ENCODE peak calls at places on chromosomes 7 and 10, in nine cellular contexts. One of them, this sample, is unnamed.

GRCh38 chr10:77636286-77636966 is 1.2 kb downstream of the KCNMA1 start:
- DNase-seq in AG04450: no peak
- DNase-seq in stimulated activated CD4-positive, alpha-beta T cell treated with anti-CD3 and anti-CD28 coated beads, Interleukin-15, amount 100 ng/mL, for 24 hours: no peak
- DNase-seq in DMS153: no peak
- DNase-seq in C1 segment of cervical spinal cord: no peak
- DNase-seq in dorsolateral prefrontal cortex: no peak
- DNase-seq in H9: peak
- DNase-seq in breast epithelium: no peak
- DNase-seq in activated T-helper 1 cell treated with anti-CD3 and anti-CD28 coated beads, Interleukin-2, amount 50 U/mL, for 16 hours: no peak
- DNase-seq in this sample: no peak

GRCh38 chr10:59879363-59879935 is 26.9 kb downstream of the CCDC6 start:
- DNase-seq in AG04450: no peak
- DNase-seq in stimulated activated CD4-positive, alpha-beta T cell treated with anti-CD3 and anti-CD28 coated beads, Interleukin-15, amount 100 ng/mL, for 24 hours: no peak
- DNase-seq in DMS153: no peak
- DNase-seq in C1 segment of cervical spinal cord: no peak
- DNase-seq in dorsolateral prefrontal cortex: no peak
- DNase-seq in H9: no peak
- DNase-seq in breast epithelium: no peak
- DNase-seq in activated T-helper 1 cell treated with anti-CD3 and anti-CD28 coated beads, Interleukin-2, amount 50 U/mL, for 16 hours: no peak
- DNase-seq in this sample: no peak

GRCh38 chr10:91073301-91073780 is 147.1 kb upstream of the PCGF5 start:
- DNase-seq in AG04450: no peak
- DNase-seq in stimulated activated CD4-positive, alpha-beta T cell treated with anti-CD3 and anti-CD28 coated beads, Interleukin-15, amount 100 ng/mL, for 24 hours: no peak
- DNase-seq in DMS153: no peak
- DNase-seq in C1 segment of cervical spinal cord: no peak
- DNase-seq in dorsolateral prefrontal cortex: no peak
- DNase-seq in H9: no peak
- DNase-seq in breast epithelium: no peak
- DNase-seq in activated T-helper 1 cell treated with anti-CD3 and anti-CD28 coated beads, Interleukin-2, amount 50 U/mL, for 16 hours: no peak
- DNase-seq in this sample: no peak

GRCh38 chr7:33050425-33051318 is 11.9 kb downstream of the NT5C3A start:
- DNase-seq in AG04450: no peak
- DNase-seq in stimulated activated CD4-positive, alpha-beta T cell treated with anti-CD3 and anti-CD28 coated beads, Interleukin-15, amount 100 ng/mL, for 24 hours: no peak
- DNase-seq in DMS153: peak
- DNase-seq in C1 segment of cervical spinal cord: no peak
- DNase-seq in dorsolateral prefrontal cortex: no peak
- DNase-seq in H9: no peak
- DNase-seq in breast epithelium: no peak
- DNase-seq in activated T-helper 1 cell treated with anti-CD3 and anti-CD28 coated beads, Interleukin-2, amount 50 U/mL, for 16 hours: no peak
- DNase-seq in this sample: peak

GRCh38 chr10:28807760-28808613 is 130.7 kb downstream of the BAMBI start:
- DNase-seq in AG04450: no peak
- DNase-seq in stimulated activated CD4-positive, alpha-beta T cell treated with anti-CD3 and anti-CD28 coated beads, Interleukin-15, amount 100 ng/mL, for 24 hours: no peak
- DNase-seq in DMS153: no peak
- DNase-seq in C1 segment of cervical spinal cord: no peak
- DNase-seq in dorsolateral prefrontal cortex: no peak
- DNase-seq in H9: no peak
- DNase-seq in breast epithelium: no peak
- DNase-seq in activated T-helper 1 cell treated with anti-CD3 and anti-CD28 coated beads, Interleukin-2, amount 50 U/mL, for 16 hours: no peak
- DNase-seq in this sample: no peak

GRCh38 chr7:91772100-91772794 is 108.3 kb downstream of the MTERF1 start:
- DNase-seq in AG04450: no peak
- DNase-seq in stimulated activated CD4-positive, alpha-beta T cell treated with anti-CD3 and anti-CD28 coated beads, Interleukin-15, amount 100 ng/mL, for 24 hours: no peak
- DNase-seq in DMS153: no peak
- DNase-seq in C1 segment of cervical spinal cord: no peak
- DNase-seq in dorsolateral prefrontal cortex: no peak
- DNase-seq in H9: no peak
- DNase-seq in breast epithelium: peak
- DNase-seq in activated T-helper 1 cell treated with anti-CD3 and anti-CD28 coated beads, Interleukin-2, amount 50 U/mL, for 16 hours: no peak
- DNase-seq in this sample: no peak

GRCh38 chr7:125425507-125425906 is 495.9 kb upstream of the POT1 start:
- DNase-seq in AG04450: no peak
- DNase-seq in stimulated activated CD4-positive, alpha-beta T cell treated with anti-CD3 and anti-CD28 coated beads, Interleukin-15, amount 100 ng/mL, for 24 hours: no peak
- DNase-seq in DMS153: no peak
- DNase-seq in C1 segment of cervical spinal cord: no peak
- DNase-seq in dorsolateral prefrontal cortex: no peak
- DNase-seq in H9: no peak
- DNase-seq in breast epithelium: no peak
- DNase-seq in activated T-helper 1 cell treated with anti-CD3 and anti-CD28 coated beads, Interleukin-2, amount 50 U/mL, for 16 hours: no peak
- DNase-seq in this sample: no peak

GRCh38 chr7:2440608-2441245 is 35.5 kb downstream of the GRIFIN start:
- DNase-seq in AG04450: no peak
- DNase-seq in stimulated activated CD4-positive, alpha-beta T cell treated with anti-CD3 and anti-CD28 coated beads, Interleukin-15, amount 100 ng/mL, for 24 hours: no peak
- DNase-seq in DMS153: no peak
- DNase-seq in C1 segment of cervical spinal cord: no peak
- DNase-seq in dorsolateral prefrontal cortex: no peak
- DNase-seq in H9: no peak
- DNase-seq in breast epithelium: peak
- DNase-seq in activated T-helper 1 cell treated with anti-CD3 and anti-CD28 coated beads, Interleukin-2, amount 50 U/mL, for 16 hours: no peak
- DNase-seq in this sample: no peak

GRCh38 chr10:13316635-13317311 is 16.9 kb upstream of the PHYH start:
- DNase-seq in AG04450: no peak
- DNase-seq in stimulated activated CD4-positive, alpha-beta T cell treated with anti-CD3 and anti-CD28 coated beads, Interleukin-15, amount 100 ng/mL, for 24 hours: no peak
- DNase-seq in DMS153: no peak
- DNase-seq in C1 segment of cervical spinal cord: no peak
- DNase-seq in dorsolateral prefrontal cortex: no peak
- DNase-seq in H9: no peak
- DNase-seq in breast epithelium: no peak
- DNase-seq in activated T-helper 1 cell treated with anti-CD3 and anti-CD28 coated beads, Interleukin-2, amount 50 U/mL, for 16 hours: no peak
- DNase-seq in this sample: no peak

GRCh38 chr10:47333532-47333931 is 11.3 kb downstream of the GDF2 start:
- DNase-seq in AG04450: no peak
- DNase-seq in stimulated activated CD4-positive, alpha-beta T cell treated with anti-CD3 and anti-CD28 coated beads, Interleukin-15, amount 100 ng/mL, for 24 hours: no peak
- DNase-seq in DMS153: no peak
- DNase-seq in C1 segment of cervical spinal cord: no peak
- DNase-seq in dorsolateral prefrontal cortex: no peak
- DNase-seq in H9: no peak
- DNase-seq in breast epithelium: no peak
- DNase-seq in activated T-helper 1 cell treated with anti-CD3 and anti-CD28 coated beads, Interleukin-2, amount 50 U/mL, for 16 hours: no peak
- DNase-seq in this sample: no peak

This sample was measured in activated CD8-positive, alpha-beta T cell treated with anti-CD3 and anti-CD28 coated beads for 36 hours.